ENCODE peak calls at places on chromosomes 5 and 9, in six cellular contexts. D is LoVo; L is activated CD8-positive, alpha-beta memory T cell treated with anti-CD3 and anti-CD28 coated beads for 1 hour; W is cardiac fibroblast; N is tibial artery; V is KG1. Y is an unnamed sample.
A peak's percentile ranks its signal among the peaks of the same experiment; 100 is the strongest.

GRCh38 chr9:121857941-121858340 is 206.5 kb downstream of the DAB2IP start:
- DNase-seq in N (no peak), D (no peak), W (no peak), V (no peak), L (no peak), Y (no peak)

GRCh38 chr9:88593537-88594185 is 58.7 kb downstream of the NXNL2 start:
- DNase-seq in D (peak; percentile 53), V (peak; percentile 52), N (peak; percentile 54), L (no peak), W (peak; percentile 83), Y (peak; percentile 79)

GRCh38 chr5:175824621-175825020 is 46.8 kb upstream of the CPLX2 start:
- DNase-seq in N (no peak), L (no peak), V (no peak), D (no peak), W (no peak), Y (no peak)

GRCh38 chr5:134171972-134172371 is 4.8 kb downstream of the SKP1 start:
- DNase-seq in D (no peak), N (no peak), L (no peak), W (no peak), V (no peak), Y (no peak)

GRCh38 chr5:143340891-143341685 is 62.4 kb downstream of the NR3C1 start:
- DNase-seq in L (no peak), V (no peak), D (no peak), W (peak; percentile 45), N (no peak), Y (no peak)

GRCh38 chr9:130665431-130666392 is 1.3 kb downstream of the PRDM12 start:
- DNase-seq in W (no peak), L (no peak), N (no peak), V (no peak), D (no peak), Y (no peak)

GRCh38 chr9:107213080-107213479 is 70.0 kb upstream of the RAD23B start:
- DNase-seq in W (no peak), V (no peak), N (no peak), D (peak; percentile 15), L (no peak), Y (no peak)

GRCh38 chr9:86940774-86941173 is 6.5 kb downstream of the GAS1 start:
- DNase-seq in N (no peak), D (no peak), W (no peak), L (no peak), V (no peak), Y (no peak)

GRCh38 chr9:116959775-116960174 is 272.7 kb downstream of the TRIM32 start:
- DNase-seq in W (no peak), D (no peak), N (no peak), L (no peak), V (no peak), Y (no peak)

GRCh38 chr5:173597304-173597703 is 19.1 kb downstream of the BOD1 start:
- DNase-seq in N (no peak), L (no peak), D (no peak), W (no peak), V (no peak), Y (no peak)

GRCh38 chr9:85899388-85899787 is 41.6 kb upstream of the NAA35 start:
- DNase-seq in D (no peak), V (no peak), L (no peak), W (no peak), N (no peak), Y (no peak)

GRCh38 chr5:158287643-158288228 is 428.8 kb upstream of the CLINT1 start:
- DNase-seq in L (no peak), N (peak; percentile 25), W (peak; percentile 75), V (no peak), D (no peak), Y (no peak)

GRCh38 chr9:112012026-112012902 is 115.7 kb downstream of the UGCG start:
- DNase-seq in N (peak; percentile 68), V (peak; percentile 23), W (peak; percentile 98), L (no peak), D (peak; percentile 91), Y (peak; percentile 30)

GRCh38 chr9:134088064-134088725 is 20.4 kb upstream of the BRD3 start:
- DNase-seq in L (no peak), N (no peak), W (no peak), V (no peak), D (no peak), Y (peak; percentile 26)

GRCh38 chr5:2985718-2986117 is 234.2 kb upstream of the IRX2 start:
- DNase-seq in D (no peak), W (no peak), N (no peak), V (no peak), L (no peak), Y (no peak)

Y was measured in heart right ventricle.